ENCODE peak calls at places on chromosomes 16 and 17, in nine cellular contexts. D, H, N, Q, V, E, R, X and W are unnamed samples.

GRCh38 chr17:52147872-52148271 is 10.6 kb downstream of the CA10 start:
- DNase-seq in V (no peak), E (no peak), R (no peak), H (no peak), X (no peak), D (no peak), N (no peak), Q (peak; percentile 36), W (no peak)

GRCh38 chr16:10988164-10988803 is 43.9 kb downstream of the CLEC16A start:
- DNase-seq in E (no peak), R (peak; percentile 27), V (no peak), N (peak; percentile 51), X (no peak), D (no peak), Q (peak; percentile 6), H (no peak), W (no peak)

GRCh38 chr16:66474750-66475199 is 47.7 kb downstream of the BEAN1 start:
- DNase-seq in D (no peak), H (no peak), E (no peak), R (no peak), N (no peak), Q (peak; percentile 39), V (no peak), X (no peak), W (peak; percentile 76)

GRCh38 chr16:56930516-56931252 is 1.3 kb upstream of the HERPUD1 start:
- DNase-seq in E (no peak), X (no peak), D (no peak), N (no peak), H (no peak), V (no peak), R (no peak), Q (no peak), W (no peak)

GRCh38 chr17:63984651-63985386 is 12.1 kb upstream of the SCN4A start:
- DNase-seq in N (no peak), R (peak; percentile 91), H (peak; percentile 81), E (peak; percentile 89), X (no peak), V (peak; percentile 91), D (peak; percentile 30), Q (peak; percentile 87), W (peak; percentile 62)

GRCh38 chr17:43094129-43094834 is 30.9 kb downstream of the BRCA1 start:
- DNase-seq in X (no peak), E (no peak), D (no peak), H (no peak), R (peak; percentile 86), N (no peak), Q (no peak), V (peak; percentile 68), W (no peak)

GRCh38 chr16:79261944-79262552 is 338.5 kb downstream of the MAF start:
- DNase-seq in H (no peak), D (no peak), R (no peak), X (no peak), Q (no peak), E (no peak), V (no peak), N (no peak), W (no peak)

GRCh38 chr17:79053251-79053925 is 21.2 kb upstream of the ENGASE start:
- DNase-seq in H (no peak), N (no peak), R (peak; percentile 56), E (no peak), D (no peak), V (peak; percentile 31), Q (peak; percentile 22), X (no peak), W (no peak)

GRCh38 chr17:49210158-49211029 is at the start of the genes ABI3 and GNGT2:
- DNase-seq in H (no peak), Q (no peak), D (peak; percentile 37), N (peak; percentile 59), R (no peak), V (peak; percentile 55), X (no peak), E (peak; percentile 26), W (peak; percentile 23)

GRCh38 chr17:82095777-82096708 is 2.0 kb downstream of the FASN start:
- DNase-seq in N (no peak), H (no peak), R (no peak), V (no peak), E (no peak), X (no peak), D (no peak), Q (peak; percentile 51), W (no peak)

GRCh38 chr17:82094931-82095776 is 2.9 kb downstream of the FASN start:
- DNase-seq in Q (no peak), H (no peak), D (no peak), N (no peak), R (no peak), V (no peak), X (no peak), E (no peak), W (no peak)

GRCh38 chr17:82097919-82098168 is 192 bp downstream of the FASN start:
- DNase-seq in N (no peak), V (no peak), D (no peak), H (no peak), E (no peak), R (no peak), X (no peak), Q (no peak), W (no peak)

GRCh38 chr17:82097187-82097918 is 683 bp downstream of the FASN start:
- DNase-seq in E (peak; percentile 44), N (peak; percentile 75), X (no peak), D (peak; percentile 58), V (peak; percentile 64), H (no peak), R (peak; percentile 82), Q (peak; percentile 31), W (peak; percentile 24)

DNA sequence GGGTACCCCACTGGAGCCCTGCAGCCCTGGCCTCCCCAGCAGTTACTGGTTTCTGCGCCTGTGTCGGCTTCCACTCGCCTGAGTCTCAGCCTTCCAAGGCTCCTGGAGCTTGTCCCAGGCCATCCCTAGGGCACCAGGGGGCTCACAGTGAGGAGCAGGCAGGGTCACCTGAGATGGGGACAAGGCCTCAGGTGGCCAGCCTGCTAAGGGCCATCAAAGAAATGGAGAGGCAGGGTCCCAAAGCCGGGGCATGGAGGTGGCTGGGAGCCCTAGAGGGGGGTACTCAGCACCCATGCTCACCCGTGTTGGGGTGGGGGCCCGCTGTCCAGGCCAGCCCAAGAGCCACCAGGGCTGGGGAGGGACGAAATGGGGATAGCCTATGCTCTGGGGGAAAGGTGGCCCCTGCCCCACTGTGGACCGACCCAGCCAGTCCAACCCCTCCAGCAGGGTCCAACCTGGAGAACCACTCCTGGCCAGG is 1.3 kb downstream of the FASN start:
- DNase-seq in E (no peak), N (no peak), V (no peak), X (no peak), H (no peak), Q (no peak), D (no peak), R (no peak), W (no peak)
- H3K27ac ChIP-seq in E (peak overlapping the region; percentile 77), N (peak overlapping the region; percentile 96), V (peak overlapping the region; percentile 74), X (no peak overlapping the region), H (peak overlapping the region; percentile 31), Q (peak overlapping the region; percentile 54), D (peak overlapping the region; percentile 98), R (peak overlapping the region; percentile 82), W (peak overlapping the region; percentile 97)

GRCh38 chr17:9239821-9240658 is 218.7 kb downstream of the NTN1 start:
- DNase-seq in X (peak; percentile 62), Q (peak; percentile 59), N (peak; percentile 85), V (peak; percentile 39), R (peak; percentile 91), E (peak; percentile 35), D (peak; percentile 71), H (no peak), W (peak; percentile 74)
- H3K4me3 ChIP-seq in X (peak overlapping the region; percentile 47), Q (peak overlapping the region; percentile 62), N (peak overlapping the region; percentile 67), V (peak overlapping the region; percentile 22), R (peak overlapping the region; percentile 67), E (peak overlapping the region; percentile 44), D (peak overlapping the region; percentile 54), H (peak overlapping the region; percentile 52), W (peak overlapping the region; percentile 64)

GRCh38 chr17:75878174-75878998 is at the start of gene TRIM47:
- DNase-seq in E (peak; percentile 28), V (peak; percentile 49), N (peak; percentile 73), D (peak; percentile 68), Q (peak; percentile 74), H (no peak), R (peak; percentile 72), X (peak; percentile 55), W (no peak)

GRCh38 chr17:75876190-75876937 is 2.0 kb downstream of the TRIM47 start:
- DNase-seq in X (no peak), V (no peak), Q (peak; percentile 96), N (peak; percentile 73), E (no peak), R (peak; percentile 33), H (no peak), D (peak; percentile 79), W (peak; percentile 73)

GRCh38 chr17:75877752-75878173 is 618 bp downstream of the TRIM47 start:
- DNase-seq in V (peak; percentile 71), E (peak; percentile 33), D (peak; percentile 86), H (no peak), R (peak; percentile 91), Q (peak; percentile 88), N (peak; percentile 86), X (peak; percentile 50), W (peak; percentile 69)

GRCh38 chr17:75875940-75876189 is 2.5 kb downstream of the TRIM47 start:
- DNase-seq in X (no peak), N (no peak), D (no peak), Q (no peak), R (no peak), V (no peak), H (no peak), E (no peak), W (no peak)

GRCh38 chr17:75876938-75877751 is 1.2 kb downstream of the TRIM47 start:
- DNase-seq in X (peak; percentile 92), V (peak; percentile 97), E (peak; percentile 84), Q (peak; percentile 95), D (peak; percentile 88), H (peak; percentile 81), N (peak; percentile 85), R (peak; percentile 94), W (no peak)
- H3K27me3 ChIP-seq in X (no peaks in the 10 kb centered on the region), V (peaks cover 3% of the 10 kb centered on the region), E (no peaks in the 10 kb centered on the region), Q (no peaks in the 10 kb centered on the region), D (no peaks in the 10 kb centered on the region), H (peaks cover 6% of the 10 kb centered on the region), N (no peaks in the 10 kb centered on the region), R (peaks cover 12% of the 10 kb centered on the region), W (no peaks in the 10 kb centered on the region)

GRCh38 chr17:62705116-62705515 is 77.6 kb downstream of the MRC2 start:
- DNase-seq in X (no peak), R (no peak), D (peak; percentile 34), E (no peak), H (no peak), V (no peak), N (no peak), Q (no peak), W (no peak)

GRCh38 chr17:62708587-62708986 is 81.1 kb downstream of the MRC2 start:
- DNase-seq in D (no peak), X (no peak), N (no peak), R (peak; percentile 35), E (no peak), Q (no peak), H (no peak), V (no peak), W (no peak)

GRCh38 chr17:62707425-62707739 is 79.9 kb downstream of the MRC2 start:
- DNase-seq in D (no peak), Q (no peak), E (no peak), V (no peak), N (no peak), H (no peak), X (no peak), R (no peak), W (no peak)

GRCh38 chr17:62705781-62706597 is 78.5 kb downstream of the MRC2 start:
- DNase-seq in X (no peak), H (no peak), D (no peak), Q (no peak), V (peak; percentile 47), R (no peak), E (no peak), N (no peak), W (no peak)

GRCh38 chr17:62706598-62707424 is 79.3 kb downstream of the MRC2 start:
- DNase-seq in Q (no peak), R (no peak), D (no peak), V (no peak), N (no peak), H (no peak), X (no peak), E (no peak), W (no peak)
- H3K27ac ChIP-seq in Q (no peak overlapping the region), R (no peak overlapping the region), D (no peak overlapping the region), V (no peak overlapping the region), N (no peak overlapping the region), H (no peak overlapping the region), X (peak overlapping the region; percentile 38), E (no peak overlapping the region), W (no peak overlapping the region)